ENCODE peak calls at places on chromosome 4, in six cellular contexts. Y is activated naive CD4-positive, alpha-beta T cell treated with anti-CD3 and anti-CD28 coated beads for 36 hours; Q is fibroblast of pulmonary artery; R is HepG2; X is stomach; D is AG20443. U is an unnamed sample.

GRCh38 chr4:173547889-173548288 is 17.9 kb upstream of the HAND2 start:
- DNase-seq in Y (no peak), Q (peak; percentile 42), R (no peak), X (no peak), D (no peak), U (no peak)

GRCh38 chr4:52869196-52869595 is 7.1 kb downstream of the RASL11B start:
- DNase-seq in Y (no peak), Q (peak; percentile 45), R (no peak), X (peak; percentile 26), D (peak; percentile 78), U (no peak)

GRCh38 chr4:107261241-107261874 is 225.2 kb upstream of the DKK2 start:
- DNase-seq in Y (no peak), Q (peak; percentile 18), R (no peak), X (no peak), D (no peak), U (no peak)

GRCh38 chr4:166078956-166079355 is 205.9 kb downstream of the TLL1 start:
- DNase-seq in Y (no peak), Q (peak; percentile 39), R (no peak), X (no peak), D (no peak), U (peak; percentile 3)

GRCh38 chr4:141036786-141037185 is 96.5 kb downstream of the RNF150 start:
- DNase-seq in Y (no peak), Q (no peak), R (no peak), X (no peak), D (no peak), U (no peak)

GRCh38 chr4:15654556-15655222 is 468 bp downstream of the FBXL5 start:
- DNase-seq in Y (peak; percentile 44), Q (peak; percentile 34), R (peak; percentile 15), X (peak; percentile 46), D (peak; percentile 71), U (no peak)

GRCh38 chr4:184274288-184274951 is 56.7 kb upstream of the ENPP6 start:
- DNase-seq in Y (no peak), Q (no peak), R (no peak), X (no peak), D (peak; percentile 28), U (no peak)

GRCh38 chr4:113094802-113095201 is 45.3 kb downstream of the ANK2 start:
- DNase-seq in Y (no peak), Q (peak; percentile 20), R (no peak), X (no peak), D (peak; percentile 39), U (peak; percentile 8)

GRCh38 chr4:144709793-144710525 is 64.0 kb downstream of the HHIP start:
- DNase-seq in Y (no peak), Q (peak; percentile 88), R (no peak), X (no peak), D (peak; percentile 47), U (peak; percentile 80)

GRCh38 chr4:166435449-166435848 is 562.4 kb downstream of the TLL1 start:
- DNase-seq in Y (no peak), Q (peak; percentile 90), R (no peak), X (no peak), D (no peak), U (peak; percentile 40)

GRCh38 chr4:66741081-66741480 is 804.2 kb downstream of the CENPC start:
- DNase-seq in Y (no peak), Q (peak; percentile 11), R (no peak), X (no peak), D (no peak), U (no peak)

GRCh38 chr4:55949480-55949802 is 696 bp downstream of the CEP135 start:
- DNase-seq in Y (no peak), Q (no peak), R (no peak), X (no peak), D (no peak), U (peak; percentile 9)

U was measured in astrocyte of the cerebellum.